ENCODE peak calls at places on chromosomes 1 and 21, in four cellular contexts. One of them, this sample, is unnamed.
A peak's percentile ranks its signal among the peaks of the same experiment; 100 is the strongest.

GRCh38 chr1:196997428-196997827 is 20.1 kb downstream of the CFHR5 start:
- DNase-seq in Peyer's patch: no peak
- DNase-seq in activated CD8-positive, alpha-beta memory T cell treated with anti-CD3 and anti-CD28 coated beads, Interleukin-2, amount 10 ng/mL, durations not matched to agents 7 days and 5 days: no peak
- DNase-seq in left ventricle myocardium inferior: no peak
- DNase-seq in this sample: no peak

GRCh38 chr1:43872280-43872679 is 61.3 kb upstream of the ARTN start:
- DNase-seq in Peyer's patch: no peak
- DNase-seq in activated CD8-positive, alpha-beta memory T cell treated with anti-CD3 and anti-CD28 coated beads, Interleukin-2, amount 10 ng/mL, durations not matched to agents 7 days and 5 days: no peak
- DNase-seq in left ventricle myocardium inferior: no peak
- DNase-seq in this sample: no peak

GRCh38 chr1:208058212-208059155 is 147.6 kb upstream of the CD34 start:
- DNase-seq in Peyer's patch: no peak
- DNase-seq in activated CD8-positive, alpha-beta memory T cell treated with anti-CD3 and anti-CD28 coated beads, Interleukin-2, amount 10 ng/mL, durations not matched to agents 7 days and 5 days: no peak
- DNase-seq in left ventricle myocardium inferior: no peak
- DNase-seq in this sample: no peak

GRCh38 chr1:117112063-117112462 is 9.5 kb downstream of the TRIM45 start:
- DNase-seq in Peyer's patch: no peak
- DNase-seq in activated CD8-positive, alpha-beta memory T cell treated with anti-CD3 and anti-CD28 coated beads, Interleukin-2, amount 10 ng/mL, durations not matched to agents 7 days and 5 days: no peak
- DNase-seq in left ventricle myocardium inferior: no peak
- DNase-seq in this sample: no peak

GRCh38 chr1:27408151-27408550 is 15.7 kb downstream of the GPR3 start:
- DNase-seq in Peyer's patch: peak; percentile 37
- DNase-seq in activated CD8-positive, alpha-beta memory T cell treated with anti-CD3 and anti-CD28 coated beads, Interleukin-2, amount 10 ng/mL, durations not matched to agents 7 days and 5 days: no peak
- DNase-seq in left ventricle myocardium inferior: no peak
- DNase-seq in this sample: no peak

GRCh38 chr1:24558902-24559791 is 3.3 kb downstream of the NCMAP start:
- DNase-seq in Peyer's patch: no peak
- DNase-seq in activated CD8-positive, alpha-beta memory T cell treated with anti-CD3 and anti-CD28 coated beads, Interleukin-2, amount 10 ng/mL, durations not matched to agents 7 days and 5 days: no peak
- DNase-seq in left ventricle myocardium inferior: peak; percentile 48
- DNase-seq in this sample: peak; percentile 75

GRCh38 chr1:240501115-240501514 is 110.8 kb downstream of the GREM2 start:
- DNase-seq in Peyer's patch: no peak
- DNase-seq in activated CD8-positive, alpha-beta memory T cell treated with anti-CD3 and anti-CD28 coated beads, Interleukin-2, amount 10 ng/mL, durations not matched to agents 7 days and 5 days: no peak
- DNase-seq in left ventricle myocardium inferior: no peak
- DNase-seq in this sample: no peak

GRCh38 chr21:29217818-29218252 is 80.9 kb upstream of the BACH1 start:
- DNase-seq in Peyer's patch: no peak
- DNase-seq in activated CD8-positive, alpha-beta memory T cell treated with anti-CD3 and anti-CD28 coated beads, Interleukin-2, amount 10 ng/mL, durations not matched to agents 7 days and 5 days: no peak
- DNase-seq in left ventricle myocardium inferior: no peak
- DNase-seq in this sample: no peak

GRCh38 chr1:87370519-87370918 is 41.8 kb downstream of the LMO4 start:
- DNase-seq in Peyer's patch: no peak
- DNase-seq in activated CD8-positive, alpha-beta memory T cell treated with anti-CD3 and anti-CD28 coated beads, Interleukin-2, amount 10 ng/mL, durations not matched to agents 7 days and 5 days: no peak
- DNase-seq in left ventricle myocardium inferior: no peak
- DNase-seq in this sample: no peak

GRCh38 chr1:210244746-210245367 is 12.3 kb downstream of the SERTAD4 start:
- DNase-seq in Peyer's patch: no peak
- DNase-seq in activated CD8-positive, alpha-beta memory T cell treated with anti-CD3 and anti-CD28 coated beads, Interleukin-2, amount 10 ng/mL, durations not matched to agents 7 days and 5 days: no peak
- DNase-seq in left ventricle myocardium inferior: no peak
- DNase-seq in this sample: no peak

GRCh38 chr1:17717595-17717994 is 37.5 kb upstream of the ACTL8 start:
- DNase-seq in Peyer's patch: no peak
- DNase-seq in activated CD8-positive, alpha-beta memory T cell treated with anti-CD3 and anti-CD28 coated beads, Interleukin-2, amount 10 ng/mL, durations not matched to agents 7 days and 5 days: no peak
- DNase-seq in left ventricle myocardium inferior: no peak
- DNase-seq in this sample: no peak

GRCh38 chr1:27001570-27002360 is 8.3 kb downstream of the TRNP1 start:
- DNase-seq in Peyer's patch: peak; percentile 74
- DNase-seq in activated CD8-positive, alpha-beta memory T cell treated with anti-CD3 and anti-CD28 coated beads, Interleukin-2, amount 10 ng/mL, durations not matched to agents 7 days and 5 days: no peak
- DNase-seq in left ventricle myocardium inferior: peak; percentile 55
- DNase-seq in this sample: peak; percentile 80

GRCh38 chr1:205947024-205947423 is 3.8 kb upstream of the SLC26A9 start:
- DNase-seq in Peyer's patch: no peak
- DNase-seq in activated CD8-positive, alpha-beta memory T cell treated with anti-CD3 and anti-CD28 coated beads, Interleukin-2, amount 10 ng/mL, durations not matched to agents 7 days and 5 days: no peak
- DNase-seq in left ventricle myocardium inferior: no peak
- DNase-seq in this sample: no peak

GRCh38 chr1:85991261-85991660 is 165.3 kb downstream of the COL24A1 start:
- DNase-seq in Peyer's patch: no peak
- DNase-seq in activated CD8-positive, alpha-beta memory T cell treated with anti-CD3 and anti-CD28 coated beads, Interleukin-2, amount 10 ng/mL, durations not matched to agents 7 days and 5 days: no peak
- DNase-seq in left ventricle myocardium inferior: no peak
- DNase-seq in this sample: no peak